ENCODE peak calls at places on chromosome 17, in six cellular contexts. K is right atrium auricular region, L is choroid plexus epithelial cell, E is GM12878, U is neural progenitor cell, B is fibroblast of villous mesenchyme. R is an unnamed sample.

GRCh38 chr17:14359251-14359939 is 58.5 kb downstream of the HS3ST3B1 start:
- DNase-seq in K (no peak), L (no peak), E (peak), U (no peak), B (no peak), R (no peak)

GRCh38 chr17:65176646-65177409 is 39.7 kb downstream of the RGS9 start:
- DNase-seq in K (no peak), L (no peak), E (no peak), U (no peak), B (no peak), R (no peak)

GRCh38 chr17:61382796-61383688 is 16.6 kb upstream of the TBX2 start:
- DNase-seq in K (no peak), L (no peak), E (no peak), U (no peak), B (no peak), R (no peak)

GRCh38 chr17:32590974-32591373 is 104.2 kb downstream of the CDK5R1 start:
- DNase-seq in K (no peak), L (no peak), E (no peak), U (no peak), B (no peak), R (no peak)

GRCh38 chr17:47733414-47734288 is 615 bp downstream of the TBX21 start:
- DNase-seq in K (no peak), L (no peak), E (no peak), U (peak), B (no peak), R (no peak)

GRCh38 chr17:70987867-70988340 is 818.6 kb downstream of the KCNJ2 start:
- DNase-seq in K (no peak), L (no peak), E (peak), U (peak), B (no peak), R (peak)

GRCh38 chr17:77597421-77598240 is 360.9 kb upstream of the TNRC6C start:
- DNase-seq in K (no peak), L (no peak), E (no peak), U (no peak), B (no peak), R (no peak)

GRCh38 chr17:72406501-72406900 is 285.7 kb downstream of the SOX9 start:
- DNase-seq in K (no peak), L (no peak), E (no peak), U (no peak), B (no peak), R (no peak)

GRCh38 chr17:61335105-61335844 is 64.4 kb upstream of the TBX2 start:
- DNase-seq in K (no peak), L (peak), E (no peak), U (no peak), B (no peak), R (peak)

GRCh38 chr17:57515662-57516211 is 229.4 kb downstream of the CCDC182 start:
- DNase-seq in K (no peak), L (no peak), E (no peak), U (no peak), B (no peak), R (no peak)

GRCh38 chr17:9125722-9126121 is 104.4 kb downstream of the NTN1 start:
- DNase-seq in K (no peak), L (no peak), E (no peak), U (no peak), B (no peak), R (no peak)

GRCh38 chr17:43840814-43841213 is 6.2 kb upstream of the CD300LG start:
- DNase-seq in K (no peak), L (peak), E (no peak), U (peak), B (peak), R (no peak)

GRCh38 chr17:43720311-43721060 is 38.1 kb downstream of the SOST start:
- DNase-seq in K (peak), L (peak), E (no peak), U (peak), B (peak), R (peak)

GRCh38 chr17:64129515-64129764 is 504 bp downstream of the ERN1 start:
- DNase-seq in K (no peak), L (no peak), E (no peak), U (no peak), B (no peak), R (no peak)

GRCh38 chr17:546456-546855 is 168.2 kb downstream of the VPS53 start:
- DNase-seq in K (no peak), L (no peak), E (no peak), U (no peak), B (no peak), R (peak)

GRCh38 chr17:82938486-82939212 is 98.8 kb upstream of the ZNF750 start:
- DNase-seq in K (no peak), L (no peak), E (no peak), U (no peak), B (no peak), R (no peak)

GRCh38 chr17:63993368-63993990 is 4.7 kb upstream of the PRR29 start:
- DNase-seq in K (no peak), L (no peak), E (no peak), U (peak), B (no peak), R (no peak)

GRCh38 chr17:77618173-77618572 is 340.3 kb upstream of the TNRC6C start:
- DNase-seq in K (no peak), L (no peak), E (no peak), U (no peak), B (no peak), R (no peak)

GRCh38 chr17:77404812-77405581 is 264.2 kb downstream of the SEC14L1 start:
- DNase-seq in K (no peak), L (peak), E (peak), U (no peak), B (no peak), R (peak)

GRCh38 chr17:32102172-32102571 is 40.1 kb upstream of the RHOT1 start:
- DNase-seq in K (no peak), L (no peak), E (no peak), U (no peak), B (no peak), R (no peak)

GRCh38 chr17:661509-661908 is 53.1 kb downstream of the VPS53 start:
- DNase-seq in K (no peak), L (no peak), E (no peak), U (no peak), B (no peak), R (no peak)

GRCh38 chr17:76263896-76264295 is 1.3 kb upstream of the UBALD2 start:
- DNase-seq in K (no peak), L (no peak), E (no peak), U (no peak), B (no peak), R (no peak)

GRCh38 chr17:69059458-69060205 is 1.1 kb downstream of the ABCA9 start:
- DNase-seq in K (no peak), L (peak), E (no peak), U (no peak), B (peak), R (no peak)

GRCh38 chr17:7249219-7249618 is 2.3 kb downstream of the CTDNEP1 start:
- DNase-seq in K (no peak), L (no peak), E (no peak), U (no peak), B (no peak), R (no peak)

GRCh38 chr17:58531661-58532554 is 17.5 kb upstream of the MTMR4 start:
- DNase-seq in K (no peak), L (peak), E (no peak), U (peak), B (peak), R (peak)

GRCh38 chr17:51275381-51275780 is 15.0 kb downstream of the UTP18 start:
- DNase-seq in K (no peak), L (peak), E (no peak), U (no peak), B (peak), R (peak)

GRCh38 chr17:19654342-19654886 is 5.9 kb downstream of the ALDH3A2 start:
- DNase-seq in K (no peak), L (no peak), E (no peak), U (no peak), B (no peak), R (no peak)

GRCh38 chr17:32495347-32496253 is 8.8 kb downstream of the CDK5R1 start:
- DNase-seq in K (no peak), L (peak), E (no peak), U (peak), B (peak), R (peak)

GRCh38 chr17:5413682-5414081 is 5.8 kb downstream of the NUP88 start:
- DNase-seq in K (no peak), L (peak), E (no peak), U (no peak), B (peak), R (peak)

GRCh38 chr17:17069849-17070248 is 27.6 kb downstream of the MPRIP start:
- DNase-seq in K (no peak), L (no peak), E (no peak), U (no peak), B (no peak), R (no peak)

GRCh38 chr17:37821025-37821713 is 76.3 kb upstream of the HNF1B start:
- DNase-seq in K (no peak), L (no peak), E (no peak), U (no peak), B (no peak), R (peak)

GRCh38 chr17:31535581-31535981 is 144.1 kb downstream of the RAB11FIP4 start:
- DNase-seq in K (no peak), L (no peak), E (peak), U (no peak), B (no peak), R (no peak)

GRCh38 chr17:62187681-62188080 is 122.6 kb upstream of the MED13 start:
- DNase-seq in K (no peak), L (no peak), E (no peak), U (no peak), B (peak), R (peak)

GRCh38 chr17:56305017-56305416 is 151.7 kb downstream of the ANKFN1 start:
- DNase-seq in K (no peak), L (no peak), E (no peak), U (no peak), B (no peak), R (no peak)

GRCh38 chr17:72726936-72727335 is 365.6 kb downstream of the SLC39A11 start:
- DNase-seq in K (no peak), L (peak), E (peak), U (no peak), B (no peak), R (no peak)

GRCh38 chr17:75875940-75876189 is 2.5 kb downstream of the TRIM47 start:
- DNase-seq in K (no peak), L (no peak), E (no peak), U (no peak), B (no peak), R (no peak)

GRCh38 chr17:31439716-31440115 is 48.2 kb downstream of the RAB11FIP4 start:
- DNase-seq in K (no peak), L (no peak), E (no peak), U (no peak), B (no peak), R (no peak)

GRCh38 chr17:31579265-31579664 is 187.8 kb downstream of the RAB11FIP4 start:
- DNase-seq in K (no peak), L (peak), E (no peak), U (no peak), B (peak), R (no peak)

GRCh38 chr17:29776026-29776425 is 153.3 kb upstream of the CORO6 start:
- DNase-seq in K (no peak), L (no peak), E (no peak), U (no peak), B (no peak), R (no peak)

GRCh38 chr17:3750926-3751325 is 27.2 kb downstream of the HASPIN start:
- DNase-seq in K (no peak), L (no peak), E (no peak), U (no peak), B (no peak), R (no peak)

GRCh38 chr17:45270828-45271418 is 9.0 kb upstream of the SPATA32 start:
- DNase-seq in K (no peak), L (no peak), E (no peak), U (peak), B (no peak), R (no peak)
- TF ChIP-seq CTCF in K (no peak), L (peak), E (peak), U (peak), B (peak), R (peak)

DNA sequence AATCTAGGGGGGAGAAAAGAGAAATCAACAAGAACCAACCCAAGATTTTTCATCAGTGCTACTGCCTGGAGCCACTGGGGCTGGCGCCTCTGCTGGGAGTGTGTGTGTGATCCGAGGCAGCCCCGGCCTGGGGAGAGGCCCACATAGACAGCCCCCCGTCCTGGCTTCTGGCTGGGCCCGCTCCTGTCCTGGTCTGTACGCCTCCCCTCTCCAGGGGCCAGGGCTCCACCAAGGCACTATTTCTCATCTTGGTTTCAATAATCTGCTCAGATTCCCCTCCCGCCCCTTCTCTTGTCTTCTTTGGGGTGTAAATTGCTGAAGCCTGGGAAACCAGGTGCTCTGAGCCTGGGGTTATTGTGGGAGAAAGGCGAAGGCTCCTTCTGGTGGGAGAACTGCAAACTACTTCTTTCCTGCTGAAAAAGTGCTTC is 7.8 kb downstream of the BAHCC1 start:
- DNase-seq in K (no peak), L (peak), E (no peak), U (peak), B (peak), R (no peak)
- TF ChIP-seq CTCF in K (no peak), L (peak), E (no peak), U (peak), B (peak), R (no peak)

DNA sequence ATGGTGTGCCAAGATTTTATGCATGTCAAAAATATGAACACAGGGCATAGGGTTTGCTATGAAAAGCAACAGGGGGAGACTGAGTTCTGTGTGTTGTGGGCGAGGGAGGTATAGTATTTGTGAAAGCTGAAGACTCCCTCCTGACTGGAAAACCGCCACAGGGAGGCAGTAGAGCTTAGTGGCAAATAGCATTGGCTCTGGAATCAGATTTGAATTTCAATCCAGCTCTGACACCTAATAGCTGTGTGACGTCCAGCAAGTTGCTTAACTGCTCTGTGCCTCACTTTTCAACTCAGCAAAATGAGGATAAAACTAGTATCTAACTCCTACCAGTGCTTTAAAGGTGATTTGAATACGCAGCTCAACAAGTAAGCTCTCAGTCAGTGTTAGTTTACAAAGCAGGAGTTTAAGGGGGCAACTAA is 22.0 kb downstream of the KPNA2 start:
- DNase-seq in K (peak), L (peak), E (no peak), U (no peak), B (peak), R (no peak)
- TF ChIP-seq CTCF in K (no peak), L (peak), E (peak), U (peak), B (peak), R (peak)

GRCh38 chr17:54901230-54901847 is 687 bp downstream of the TOM1L1 start:
- DNase-seq in K (no peak), L (no peak), E (no peak), U (no peak), B (peak), R (peak)
- TF ChIP-seq CTCF in K (no peak), L (no peak), E (no peak), U (no peak), B (no peak), R (no peak)

DNA sequence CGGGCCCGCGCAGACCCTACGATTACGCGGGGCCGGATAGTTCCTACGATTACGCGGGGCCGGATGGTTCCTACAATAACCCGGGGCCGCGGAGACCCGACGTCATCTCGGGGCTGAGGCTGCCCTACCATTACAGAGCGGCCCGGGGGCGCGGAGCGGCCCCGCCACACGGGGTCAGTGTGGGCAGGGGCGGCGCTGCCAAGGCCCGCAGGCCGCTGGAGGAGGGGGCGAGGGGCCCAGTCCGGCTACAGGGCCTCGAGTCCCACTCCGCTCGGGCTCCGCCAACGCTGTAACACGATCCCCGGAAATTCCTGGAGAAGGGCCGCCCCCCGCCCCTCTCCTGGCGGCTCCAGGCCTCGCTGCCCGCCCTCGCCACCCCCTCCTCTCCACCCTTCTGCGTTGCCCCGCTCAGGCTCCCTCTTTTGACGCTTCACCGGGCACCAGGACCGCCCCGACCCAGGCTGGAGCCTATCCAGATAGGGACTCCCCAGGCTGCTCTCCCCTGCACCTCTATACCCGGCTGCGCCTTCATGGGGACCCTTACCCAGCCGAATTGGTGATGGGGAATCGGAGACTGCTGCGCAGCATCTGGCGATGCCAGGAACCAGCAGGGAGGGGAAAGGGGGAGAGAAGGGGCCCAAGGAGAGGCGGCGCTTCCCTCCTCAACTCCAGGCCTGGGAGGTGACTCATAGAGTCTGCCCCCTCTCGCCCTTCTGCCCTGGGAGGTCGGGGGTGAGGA is at the start of gene RAB34:
- DNase-seq in K (peak), L (peak), E (no peak), U (peak), B (peak), R (peak)
- TF ChIP-seq CTCF in K (no peak), L (no peak), E (peak), U (peak), B (peak), R (no peak)

GRCh38 chr17:40427002-40427491 is 9.4 kb upstream of the TOP2A start:
- DNase-seq in K (peak), L (no peak), E (no peak), U (no peak), B (no peak), R (no peak)
- TF ChIP-seq CTCF in K (no peak), L (no peak), E (no peak), U (no peak), B (no peak), R (no peak)